ENCODE peak calls at places on chromosomes 1 and 21, in seven cellular contexts. One of them, this sample, is unnamed.
A peak's percentile ranks its signal among the peaks of the same experiment; 100 is the strongest.

GRCh38 chr1:151693057-151693651 is 23.4 kb downstream of the CELF3 start:
- DNase-seq in tibial artery: no peak
- DNase-seq in iris pigment epithelial cell: peak; percentile 38
- DNase-seq in germinal center: no peak
- DNase-seq in left ventricle myocardium inferior: no peak
- DNase-seq in stimulated activated CD4-positive, alpha-beta T cell treated with anti-CD3 and anti-CD28 coated beads, Interleukin-4, amount 100 ng/mL, for 1 hour: no peak
- DNase-seq in fibroblast of mammary gland: peak; percentile 44
- DNase-seq in this sample: no peak

GRCh38 chr1:192700834-192701271 is 64.9 kb downstream of the RGS13 start:
- DNase-seq in tibial artery: no peak
- DNase-seq in iris pigment epithelial cell: peak; percentile 98
- DNase-seq in germinal center: no peak
- DNase-seq in left ventricle myocardium inferior: no peak
- DNase-seq in stimulated activated CD4-positive, alpha-beta T cell treated with anti-CD3 and anti-CD28 coated beads, Interleukin-4, amount 100 ng/mL, for 1 hour: no peak
- DNase-seq in fibroblast of mammary gland: peak; percentile 76
- DNase-seq in this sample: no peak

GRCh38 chr1:206839006-206839560 is 26.3 kb upstream of the IL20 start:
- DNase-seq in tibial artery: no peak
- DNase-seq in iris pigment epithelial cell: no peak
- DNase-seq in germinal center: no peak
- DNase-seq in left ventricle myocardium inferior: no peak
- DNase-seq in stimulated activated CD4-positive, alpha-beta T cell treated with anti-CD3 and anti-CD28 coated beads, Interleukin-4, amount 100 ng/mL, for 1 hour: no peak
- DNase-seq in fibroblast of mammary gland: no peak
- DNase-seq in this sample: no peak

GRCh38 chr1:11158720-11159321 is 30.3 kb upstream of the ANGPTL7 start:
- DNase-seq in tibial artery: no peak
- DNase-seq in iris pigment epithelial cell: peak; percentile 96
- DNase-seq in germinal center: no peak
- DNase-seq in left ventricle myocardium inferior: no peak
- DNase-seq in stimulated activated CD4-positive, alpha-beta T cell treated with anti-CD3 and anti-CD28 coated beads, Interleukin-4, amount 100 ng/mL, for 1 hour: no peak
- DNase-seq in fibroblast of mammary gland: peak; percentile 95
- DNase-seq in this sample: no peak

GRCh38 chr1:22889213-22889827 is 83.3 kb downstream of the LACTBL1 start:
- DNase-seq in tibial artery: no peak
- DNase-seq in iris pigment epithelial cell: peak; percentile 48
- DNase-seq in germinal center: peak; percentile 42
- DNase-seq in left ventricle myocardium inferior: no peak
- DNase-seq in stimulated activated CD4-positive, alpha-beta T cell treated with anti-CD3 and anti-CD28 coated beads, Interleukin-4, amount 100 ng/mL, for 1 hour: no peak
- DNase-seq in fibroblast of mammary gland: peak; percentile 61
- DNase-seq in this sample: peak; percentile 73

GRCh38 chr1:204258213-204259115 is 44.7 kb upstream of the GOLT1A start:
- DNase-seq in tibial artery: no peak
- DNase-seq in iris pigment epithelial cell: peak; percentile 53
- DNase-seq in germinal center: peak; percentile 48
- DNase-seq in left ventricle myocardium inferior: peak; percentile 56
- DNase-seq in stimulated activated CD4-positive, alpha-beta T cell treated with anti-CD3 and anti-CD28 coated beads, Interleukin-4, amount 100 ng/mL, for 1 hour: peak; percentile 33
- DNase-seq in fibroblast of mammary gland: peak; percentile 57
- DNase-seq in this sample: peak; percentile 68

GRCh38 chr1:78619803-78620579 is at the start of gene IFI44L:
- DNase-seq in tibial artery: peak; percentile 73
- DNase-seq in iris pigment epithelial cell: peak; percentile 83
- DNase-seq in germinal center: no peak
- DNase-seq in left ventricle myocardium inferior: peak; percentile 27
- DNase-seq in stimulated activated CD4-positive, alpha-beta T cell treated with anti-CD3 and anti-CD28 coated beads, Interleukin-4, amount 100 ng/mL, for 1 hour: peak; percentile 68
- DNase-seq in fibroblast of mammary gland: peak; percentile 88
- DNase-seq in this sample: no peak

GRCh38 chr1:19949016-19949415 is 25.6 kb upstream of the PLA2G2E start:
- DNase-seq in tibial artery: no peak
- DNase-seq in iris pigment epithelial cell: peak; percentile 84
- DNase-seq in germinal center: no peak
- DNase-seq in left ventricle myocardium inferior: no peak
- DNase-seq in stimulated activated CD4-positive, alpha-beta T cell treated with anti-CD3 and anti-CD28 coated beads, Interleukin-4, amount 100 ng/mL, for 1 hour: no peak
- DNase-seq in fibroblast of mammary gland: peak; percentile 81
- DNase-seq in this sample: no peak

GRCh38 chr21:41141031-41141457 is 26.9 kb upstream of the BACE2 start:
- DNase-seq in tibial artery: no peak
- DNase-seq in iris pigment epithelial cell: peak; percentile 14
- DNase-seq in germinal center: no peak
- DNase-seq in left ventricle myocardium inferior: no peak
- DNase-seq in stimulated activated CD4-positive, alpha-beta T cell treated with anti-CD3 and anti-CD28 coated beads, Interleukin-4, amount 100 ng/mL, for 1 hour: no peak
- DNase-seq in fibroblast of mammary gland: peak; percentile 5
- DNase-seq in this sample: no peak

GRCh38 chr1:79852004-79852403 is 845.5 kb upstream of the ADGRL4 start:
- DNase-seq in tibial artery: no peak
- DNase-seq in iris pigment epithelial cell: no peak
- DNase-seq in germinal center: no peak
- DNase-seq in left ventricle myocardium inferior: no peak
- DNase-seq in stimulated activated CD4-positive, alpha-beta T cell treated with anti-CD3 and anti-CD28 coated beads, Interleukin-4, amount 100 ng/mL, for 1 hour: no peak
- DNase-seq in fibroblast of mammary gland: no peak
- DNase-seq in this sample: no peak

GRCh38 chr1:100347009-100347966 is 5.0 kb upstream of the CDC14A start:
- DNase-seq in tibial artery: no peak
- DNase-seq in iris pigment epithelial cell: peak; percentile 53
- DNase-seq in germinal center: no peak
- DNase-seq in left ventricle myocardium inferior: no peak
- DNase-seq in stimulated activated CD4-positive, alpha-beta T cell treated with anti-CD3 and anti-CD28 coated beads, Interleukin-4, amount 100 ng/mL, for 1 hour: no peak
- DNase-seq in fibroblast of mammary gland: peak; percentile 24
- DNase-seq in this sample: no peak

GRCh38 chr1:201023517-201023902 is at the start of gene KIF21B:
- DNase-seq in tibial artery: peak; percentile 81
- DNase-seq in iris pigment epithelial cell: peak; percentile 46
- DNase-seq in germinal center: peak; percentile 97
- DNase-seq in left ventricle myocardium inferior: peak; percentile 81
- DNase-seq in stimulated activated CD4-positive, alpha-beta T cell treated with anti-CD3 and anti-CD28 coated beads, Interleukin-4, amount 100 ng/mL, for 1 hour: peak; percentile 93
- DNase-seq in fibroblast of mammary gland: peak; percentile 14
- DNase-seq in this sample: peak; percentile 96

GRCh38 chr1:247386695-247387094 is 29.3 kb upstream of the NLRP3 start:
- DNase-seq in tibial artery: no peak
- DNase-seq in iris pigment epithelial cell: peak; percentile 65
- DNase-seq in germinal center: no peak
- DNase-seq in left ventricle myocardium inferior: no peak
- DNase-seq in stimulated activated CD4-positive, alpha-beta T cell treated with anti-CD3 and anti-CD28 coated beads, Interleukin-4, amount 100 ng/mL, for 1 hour: no peak
- DNase-seq in fibroblast of mammary gland: peak; percentile 68
- DNase-seq in this sample: no peak

This sample was measured in GM13977.